ENCODE peak calls at places on chromosomes 7 and 10, in six cellular contexts. Y is colonic mucosa, Q is tibial artery, D is cardiac muscle cell, I is astrocyte, M is AG04450. V is an unnamed sample.

GRCh38 chr7:46343802-46344201 is 422.7 kb upstream of the IGFBP3 start:
- DNase-seq in Y (no peak), D (no peak), Q (no peak), M (no peak), I (no peak), V (no peak)

GRCh38 chr10:101001225-101002035 is 1.8 kb downstream of the LZTS2 start:
- DNase-seq in I (peak), D (peak), Y (peak), Q (peak), M (no peak), V (no peak)

GRCh38 chr10:15744217-15744865 is 24.6 kb upstream of the ITGA8 start:
- DNase-seq in D (peak), Q (no peak), M (no peak), Y (peak), I (no peak), V (peak)

GRCh38 chr7:91288208-91288824 is 24.1 kb downstream of the FZD1 start:
- DNase-seq in I (no peak), D (peak), Q (no peak), Y (peak), M (no peak), V (peak)

GRCh38 chr7:130277763-130278643 is 11.3 kb downstream of the CPA2 start:
- DNase-seq in Y (peak), D (peak), M (no peak), Q (peak), I (peak), V (peak)

GRCh38 chr7:102472126-102473041 is 6.3 kb downstream of the POLR2J start:
- DNase-seq in Y (no peak), I (no peak), D (no peak), Q (peak), M (no peak), V (no peak)

GRCh38 chr7:20786779-20787651 is at the start of gene SP8:
- DNase-seq in Q (no peak), D (no peak), I (no peak), Y (peak), M (no peak), V (peak)

GRCh38 chr10:34580643-34581042 is 234.5 kb downstream of the PARD3 start:
- DNase-seq in Y (no peak), D (peak), I (peak), M (no peak), Q (no peak), V (no peak)

GRCh38 chr10:86371691-86372090 is 5.1 kb upstream of the GRID1 start:
- DNase-seq in Q (peak), D (no peak), I (no peak), M (no peak), Y (no peak), V (no peak)

GRCh38 chr7:106514887-106515286 is 146.1 kb downstream of the CCDC71L start:
- DNase-seq in Q (no peak), D (peak), I (no peak), Y (no peak), M (no peak), V (no peak)

GRCh38 chr7:29421010-29421956 is 142.4 kb upstream of the PRR15 start:
- DNase-seq in Y (no peak), I (no peak), M (no peak), Q (no peak), D (no peak), V (no peak)

GRCh38 chr7:23353172-23353571 is 54.0 kb downstream of the MALSU1 start:
- DNase-seq in I (no peak), Y (no peak), D (no peak), Q (no peak), M (no peak), V (no peak)

GRCh38 chr7:105112440-105113418 is 98.7 kb downstream of the KMT2E start:
- DNase-seq in D (no peak), Q (no peak), M (no peak), Y (no peak), I (no peak), V (peak)

GRCh38 chr7:28017372-28017771 is 163.2 kb downstream of the JAZF1 start:
- DNase-seq in I (peak), Y (no peak), D (peak), M (no peak), Q (no peak), V (no peak)

GRCh38 chr10:132994371-132994796 is 52.0 kb upstream of the CFAP46 start:
- DNase-seq in D (peak), Y (no peak), I (no peak), Q (no peak), M (no peak), V (no peak)

GRCh38 chr10:112679392-112679791 is 232.4 kb downstream of the VTI1A start:
- DNase-seq in I (no peak), M (no peak), D (no peak), Y (no peak), Q (no peak), V (no peak)

GRCh38 chr7:30585675-30586074 is 9.0 kb upstream of the GARS1 start:
- DNase-seq in Y (no peak), M (no peak), I (no peak), Q (no peak), D (peak), V (no peak)

GRCh38 chr10:72426982-72427381 is 72.3 kb upstream of the DNAJB12 start:
- DNase-seq in I (no peak), Y (no peak), D (peak), Q (no peak), M (no peak), V (no peak)

GRCh38 chr7:43163885-43164284 is 51.4 kb downstream of the HECW1 start:
- DNase-seq in Y (no peak), M (no peak), I (no peak), D (no peak), Q (no peak), V (no peak)

GRCh38 chr7:98357751-98358161 is 43.1 kb downstream of the BAIAP2L1 start:
- DNase-seq in D (peak), M (no peak), Q (no peak), Y (no peak), I (peak), V (no peak)

GRCh38 chr7:132161231-132161915 is 414.9 kb downstream of the PLXNA4 start:
- DNase-seq in I (peak), Q (no peak), M (no peak), Y (no peak), D (peak), V (peak)

GRCh38 chr10:113463083-113463482 is 89.8 kb upstream of the HABP2 start:
- DNase-seq in Q (no peak), M (no peak), I (no peak), Y (no peak), D (no peak), V (no peak)

GRCh38 chr7:79868010-79868409 is 266.6 kb upstream of the GNAI1 start:
- DNase-seq in I (no peak), Q (no peak), M (no peak), Y (no peak), D (peak), V (no peak)

GRCh38 chr10:27252267-27253000 is 11.8 kb upstream of the ACBD5 start:
- DNase-seq in D (peak), M (no peak), I (peak), Y (peak), Q (no peak), V (peak)
- TF ChIP-seq CTCF in D (peak), M (peak), I (no peak), Y (peak), Q (peak), V (peak)

GRCh38 chr10:119250641-119251314 is 43.4 kb downstream of the GRK5 start:
- DNase-seq in Y (no peak), Q (no peak), M (peak), I (peak), D (peak), V (no peak)
- H3K4me3 ChIP-seq in Y (no peak), Q (no peak), M (no peak), I (peak), D (no peak), V (no peak)

GRCh38 chr10:103812004-103812403 is 43.4 kb downstream of the SH3PXD2A start:
- DNase-seq in Y (peak), D (no peak), Q (no peak), I (no peak), M (no peak), V (peak)
- TF ChIP-seq CTCF in Y (no peak), D (no peak), Q (no peak), I (no peak), M (no peak), V (no peak)

DNA sequence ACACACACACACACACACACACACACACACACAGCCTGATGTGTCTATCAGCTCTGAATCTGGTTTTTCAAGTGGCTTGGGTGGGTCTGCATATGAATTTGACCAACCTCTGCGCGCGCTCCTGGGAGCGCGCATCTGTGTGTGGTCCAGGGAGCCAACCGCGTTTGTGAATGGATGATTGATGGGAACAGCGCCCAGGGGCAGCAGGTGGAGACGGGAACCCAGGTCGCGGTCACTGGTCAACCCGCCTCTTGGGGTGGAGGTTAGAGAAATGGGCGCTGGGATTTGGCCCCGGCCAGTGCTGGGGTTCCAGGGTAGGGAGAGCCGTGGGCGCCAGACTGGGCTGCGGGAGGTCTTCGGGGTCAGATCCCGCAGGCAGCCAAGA is 166.1 kb upstream of the DPP6 start:
- DNase-seq in Y (no peak), D (no peak), M (no peak), Q (no peak), I (no peak), V (no peak)
- H3K4me3 ChIP-seq in Y (no peak), D (no peak), M (no peak), Q (no peak), I (no peak), V (no peak)

V was measured in upper lobe of left lung.